ENCODE peak calls at places on chromosome 1, in five cellular contexts. One of them, this sample, is unnamed. For H3K27me3, the result is how much of the 10 kb centered on the place peaks cover.

GRCh38 chr1:182598296-182598695 is 5.9 kb downstream of the RGS16 start:
- DNase-seq in uterus: no peak
- DNase-seq in lower lobe of right lung: no peak
- DNase-seq in GM23338: no peak
- DNase-seq in colonic mucosa: no peak
- DNase-seq in this sample: no peak

GRCh38 chr1:205585835-205586785 is 45.7 kb downstream of the ELK4 start:
- DNase-seq in uterus: no peak
- DNase-seq in lower lobe of right lung: no peak
- DNase-seq in GM23338: no peak
- DNase-seq in colonic mucosa: no peak
- DNase-seq in this sample: no peak

GRCh38 chr1:39802496-39803260 is 14.0 kb upstream of the BMP8B start:
- DNase-seq in uterus: no peak
- DNase-seq in lower lobe of right lung: peak
- DNase-seq in GM23338: no peak
- DNase-seq in colonic mucosa: no peak
- DNase-seq in this sample: no peak

GRCh38 chr1:50994997-50995396 is 25.0 kb downstream of the CDKN2C start:
- DNase-seq in uterus: no peak
- DNase-seq in lower lobe of right lung: no peak
- DNase-seq in GM23338: no peak
- DNase-seq in colonic mucosa: no peak
- DNase-seq in this sample: no peak

GRCh38 chr1:8121261-8122159 is 95.4 kb upstream of the ERRFI1 start:
- DNase-seq in uterus: peak
- DNase-seq in lower lobe of right lung: no peak
- DNase-seq in GM23338: no peak
- DNase-seq in colonic mucosa: peak
- DNase-seq in this sample: no peak

GRCh38 chr1:233735847-233736246 is 121.9 kb downstream of the KCNK1 start:
- DNase-seq in uterus: no peak
- DNase-seq in lower lobe of right lung: no peak
- DNase-seq in GM23338: no peak
- DNase-seq in colonic mucosa: no peak
- DNase-seq in this sample: no peak

GRCh38 chr1:77370588-77371306 is 88.9 kb downstream of the AK5 start:
- DNase-seq in uterus: no peak
- DNase-seq in lower lobe of right lung: no peak
- DNase-seq in GM23338: no peak
- DNase-seq in colonic mucosa: no peak
- DNase-seq in this sample: no peak

GRCh38 chr1:213552045-213552444 is 435.7 kb upstream of the PROX1 start:
- DNase-seq in uterus: no peak
- DNase-seq in lower lobe of right lung: no peak
- DNase-seq in GM23338: no peak
- DNase-seq in colonic mucosa: no peak
- DNase-seq in this sample: no peak

GRCh38 chr1:209850342-209850979 is 22.7 kb downstream of the UTP25 start:
- DNase-seq in uterus: no peak
- DNase-seq in lower lobe of right lung: no peak
- DNase-seq in GM23338: peak
- DNase-seq in colonic mucosa: no peak
- DNase-seq in this sample: no peak

GRCh38 chr1:234955107-234955731 is 173.4 kb downstream of the TOMM20 start:
- DNase-seq in uterus: peak
- DNase-seq in lower lobe of right lung: peak
- DNase-seq in GM23338: no peak
- DNase-seq in colonic mucosa: peak
- DNase-seq in this sample: peak

GRCh38 chr1:58996341-58997059 is 212.7 kb upstream of the JUN start:
- DNase-seq in uterus: no peak
- DNase-seq in lower lobe of right lung: no peak
- DNase-seq in GM23338: no peak
- DNase-seq in colonic mucosa: no peak
- DNase-seq in this sample: peak

GRCh38 chr1:179586107-179586823 is 5.4 kb upstream of the TDRD5 start:
- DNase-seq in uterus: no peak
- DNase-seq in lower lobe of right lung: peak
- DNase-seq in GM23338: peak
- DNase-seq in colonic mucosa: peak
- DNase-seq in this sample: no peak

GRCh38 chr1:43957407-43958040 is 10.8 kb downstream of the IPO13 start:
- DNase-seq in uterus: no peak
- DNase-seq in lower lobe of right lung: no peak
- DNase-seq in GM23338: no peak
- DNase-seq in colonic mucosa: no peak
- DNase-seq in this sample: no peak

GRCh38 chr1:225886159-225887029 is 2.6 kb downstream of the LEFTY1 start:
- DNase-seq in uterus: no peak
- DNase-seq in lower lobe of right lung: peak
- DNase-seq in GM23338: no peak
- DNase-seq in colonic mucosa: no peak
- DNase-seq in this sample: no peak

GRCh38 chr1:23238565-23238964 is 21.3 kb upstream of the HTR1D start:
- DNase-seq in uterus: no peak
- DNase-seq in lower lobe of right lung: no peak
- DNase-seq in GM23338: no peak
- DNase-seq in colonic mucosa: no peak
- DNase-seq in this sample: no peak

GRCh38 chr1:166903232-166903631 is 27.2 kb upstream of the TADA1 start:
- DNase-seq in uterus: no peak
- DNase-seq in lower lobe of right lung: no peak
- DNase-seq in GM23338: no peak
- DNase-seq in colonic mucosa: no peak
- DNase-seq in this sample: no peak

GRCh38 chr1:217333939-217334338 is 297.0 kb downstream of the GPATCH2 start:
- DNase-seq in uterus: no peak
- DNase-seq in lower lobe of right lung: no peak
- DNase-seq in GM23338: peak
- DNase-seq in colonic mucosa: peak
- DNase-seq in this sample: no peak

GRCh38 chr1:55632058-55632457 is 416.9 kb upstream of the USP24 start:
- DNase-seq in uterus: no peak
- DNase-seq in lower lobe of right lung: no peak
- DNase-seq in GM23338: no peak
- DNase-seq in colonic mucosa: no peak
- DNase-seq in this sample: no peak

GRCh38 chr1:47444317-47444577 is 6.4 kb downstream of the FOXD2 start:
- DNase-seq in uterus: no peak
- DNase-seq in lower lobe of right lung: no peak
- DNase-seq in GM23338: no peak
- DNase-seq in colonic mucosa: peak
- DNase-seq in this sample: no peak

GRCh38 chr1:47444578-47445465 is 7.0 kb downstream of the FOXD2 start:
- DNase-seq in uterus: no peak
- DNase-seq in lower lobe of right lung: peak
- DNase-seq in GM23338: peak
- DNase-seq in colonic mucosa: peak
- DNase-seq in this sample: no peak

GRCh38 chr1:47448462-47449233 is 10.8 kb downstream of the FOXD2 start:
- DNase-seq in uterus: no peak
- DNase-seq in lower lobe of right lung: no peak
- DNase-seq in GM23338: no peak
- DNase-seq in colonic mucosa: no peak
- DNase-seq in this sample: no peak

GRCh38 chr1:47443530-47444316 is 5.9 kb downstream of the FOXD2 start:
- DNase-seq in uterus: no peak
- DNase-seq in lower lobe of right lung: no peak
- DNase-seq in GM23338: peak
- DNase-seq in colonic mucosa: peak
- DNase-seq in this sample: no peak

GRCh38 chr1:47445823-47446567 is 8.2 kb downstream of the FOXD2 start:
- DNase-seq in uterus: no peak
- DNase-seq in lower lobe of right lung: no peak
- DNase-seq in GM23338: no peak
- DNase-seq in colonic mucosa: peak
- DNase-seq in this sample: no peak
- H3K27me3 ChIP-seq in uterus: under half
- H3K27me3 ChIP-seq in lower lobe of right lung: half or more
- H3K27me3 ChIP-seq in GM23338: half or more
- H3K27me3 ChIP-seq in colonic mucosa: under half
- H3K27me3 ChIP-seq in this sample: under half

DNA sequence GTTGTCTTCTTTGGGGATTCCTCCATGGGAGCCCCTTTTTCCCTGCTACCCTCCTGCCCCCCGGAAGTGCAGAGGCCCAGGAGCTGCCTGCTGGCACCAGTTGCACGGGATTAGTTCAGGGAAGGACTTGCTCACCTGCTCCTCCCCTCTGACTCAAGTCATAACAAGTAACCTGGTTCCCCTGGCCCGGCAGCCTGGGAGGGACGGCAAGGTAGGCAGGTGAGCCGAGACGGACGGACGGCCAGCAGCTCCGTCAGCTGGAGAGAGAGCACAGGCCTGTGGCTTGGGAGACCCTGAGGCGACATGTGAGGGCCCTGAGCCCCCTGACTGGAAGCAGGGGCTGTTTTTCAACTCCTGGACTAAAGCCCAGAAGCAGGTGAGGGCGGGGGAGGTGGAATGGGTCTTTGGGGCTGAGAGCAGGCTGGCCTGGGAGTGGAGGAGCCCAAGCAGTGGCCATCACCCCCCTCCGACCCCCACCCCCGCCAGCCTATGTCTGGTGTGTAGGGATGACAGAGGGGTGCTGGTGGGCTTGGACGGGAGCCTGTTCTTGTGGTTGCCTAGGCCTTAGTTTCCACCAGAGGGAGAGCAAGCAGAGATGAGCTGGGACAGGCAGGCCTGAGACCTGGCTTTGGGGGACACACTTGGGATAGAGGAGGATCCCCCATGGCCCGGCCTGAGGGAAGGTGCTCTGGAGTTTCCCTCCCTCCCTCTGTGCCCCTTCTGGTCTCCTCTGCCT is at the start of gene INAVA:
- DNase-seq in uterus: no peak
- DNase-seq in lower lobe of right lung: peak
- DNase-seq in GM23338: peak
- DNase-seq in colonic mucosa: peak
- DNase-seq in this sample: no peak
- TF ChIP-seq CTCF in uterus: no peak
- TF ChIP-seq CTCF in lower lobe of right lung: no peak
- TF ChIP-seq CTCF in GM23338: peak
- TF ChIP-seq CTCF in colonic mucosa: no peak
- TF ChIP-seq CTCF in this sample: no peak

GRCh38 chr1:6208723-6209660 is 3.1 kb downstream of the RNF207 start:
- DNase-seq in uterus: no peak
- DNase-seq in lower lobe of right lung: peak
- DNase-seq in GM23338: peak
- DNase-seq in colonic mucosa: peak
- DNase-seq in this sample: peak

GRCh38 chr1:6209661-6210605 is 4.0 kb downstream of the RNF207 start:
- DNase-seq in uterus: no peak
- DNase-seq in lower lobe of right lung: no peak
- DNase-seq in GM23338: peak
- DNase-seq in colonic mucosa: peak
- DNase-seq in this sample: no peak

GRCh38 chr1:6207075-6207885 is 1.4 kb downstream of the RNF207 start:
- DNase-seq in uterus: no peak
- DNase-seq in lower lobe of right lung: peak
- DNase-seq in GM23338: no peak
- DNase-seq in colonic mucosa: no peak
- DNase-seq in this sample: no peak

GRCh38 chr1:6207921-6208320 is 2.0 kb downstream of the RNF207 start:
- DNase-seq in uterus: no peak
- DNase-seq in lower lobe of right lung: no peak
- DNase-seq in GM23338: no peak
- DNase-seq in colonic mucosa: no peak
- DNase-seq in this sample: no peak

DNA sequence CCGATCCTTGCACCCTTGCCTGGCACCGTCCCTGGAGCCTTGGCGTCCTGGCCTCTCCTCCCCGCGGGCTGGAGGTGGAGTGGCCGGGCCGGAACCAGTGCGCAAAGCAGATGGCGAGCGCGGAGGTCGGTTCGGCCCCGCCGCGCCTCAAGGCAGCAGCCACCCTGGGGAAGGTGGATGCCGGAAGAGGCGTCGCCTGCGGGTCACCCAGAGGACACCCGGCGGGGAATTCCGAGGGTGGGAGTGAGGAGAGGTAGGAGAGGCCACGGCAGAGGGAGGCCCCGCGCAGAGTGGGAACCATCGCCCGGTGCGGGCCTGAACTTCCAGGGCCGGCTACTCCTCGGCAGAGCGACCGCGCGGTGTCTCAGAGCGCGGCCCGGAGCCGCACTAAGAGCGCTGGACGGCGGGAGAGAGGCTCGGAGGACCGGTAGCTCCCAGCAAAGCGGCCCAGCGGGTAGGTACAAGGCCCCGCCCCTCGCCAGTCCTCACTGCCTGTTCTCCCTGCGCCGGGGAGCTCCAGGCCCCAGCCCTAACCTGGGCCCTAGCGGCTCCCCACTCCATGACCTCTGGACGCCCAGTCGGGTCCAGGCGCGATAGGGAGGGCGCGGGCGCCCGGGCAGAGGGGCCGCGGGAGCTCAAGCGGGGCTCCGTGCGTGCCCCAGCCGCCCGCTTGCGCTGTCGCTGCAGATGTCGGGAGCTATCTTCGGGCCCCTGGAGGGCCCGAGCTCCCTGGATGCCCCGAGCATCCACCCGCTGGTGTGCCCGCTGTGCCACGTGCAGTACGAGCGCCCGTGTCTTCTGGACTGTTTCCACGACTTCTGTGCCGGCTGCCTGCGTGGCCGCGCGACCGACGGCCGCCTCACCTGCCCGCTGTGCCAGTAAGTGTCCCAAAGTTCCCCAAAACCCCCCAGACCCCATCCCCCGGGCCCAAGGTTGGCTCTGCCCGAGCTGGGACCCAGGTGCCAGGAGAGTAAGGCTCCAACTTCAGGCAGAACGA is at the start of gene RNF207:
- DNase-seq in uterus: peak
- DNase-seq in lower lobe of right lung: peak
- DNase-seq in GM23338: peak
- DNase-seq in colonic mucosa: peak
- DNase-seq in this sample: peak
- H3K4me3 ChIP-seq in uterus: peak
- H3K4me3 ChIP-seq in lower lobe of right lung: peak
- H3K4me3 ChIP-seq in GM23338: peak
- H3K4me3 ChIP-seq in colonic mucosa: peak
- H3K4me3 ChIP-seq in this sample: peak

GRCh38 chr1:11650331-11650991 is 3.8 kb downstream of the FBXO2 start:
- DNase-seq in uterus: peak
- DNase-seq in lower lobe of right lung: peak
- DNase-seq in GM23338: peak
- DNase-seq in colonic mucosa: peak
- DNase-seq in this sample: peak
- H3K27me3 ChIP-seq in uterus: under half
- H3K27me3 ChIP-seq in lower lobe of right lung: under half
- H3K27me3 ChIP-seq in GM23338: under half
- H3K27me3 ChIP-seq in colonic mucosa: under half
- H3K27me3 ChIP-seq in this sample: under half